ENCODE peak calls at places on chromosomes 4 and X, in five cellular contexts. I is NB4, Z is endothelial cell, O is foreskin fibroblast, N is thoracic aorta. D is an unnamed sample.

GRCh38 chr4:119050501-119051090 is 85.0 kb upstream of the MYOZ2 start:
- DNase-seq in I (peak; percentile 10), Z (no peak), O (no peak), N (no peak), D (no peak)

GRCh38 chrX:46788902-46789301 is 30.0 kb upstream of the SLC9A7 start:
- DNase-seq in I (no peak), Z (no peak), O (peak; percentile 70), N (no peak), D (no peak)

GRCh38 chr4:101938836-101939235 is 148.3 kb downstream of the BANK1 start:
- DNase-seq in I (no peak), Z (no peak), O (no peak), N (no peak), D (no peak)

GRCh38 chr4:38230821-38231583 is 270.8 kb downstream of the PTTG2 start:
- DNase-seq in I (no peak), Z (no peak), O (no peak), N (no peak), D (no peak)

GRCh38 chrX:103628386-103629290 is at the start of gene TCEAL1:
- DNase-seq in I (peak; percentile 16), Z (peak; percentile 28), O (no peak), N (no peak), D (no peak)

GRCh38 chr4:154719087-154719486 is 24.7 kb upstream of the LRAT start:
- DNase-seq in I (no peak), Z (no peak), O (no peak), N (no peak), D (no peak)

GRCh38 chr4:15100994-15101695 is 98.9 kb downstream of the CPEB2 start:
- DNase-seq in I (no peak), Z (no peak), O (peak; percentile 20), N (no peak), D (no peak)

GRCh38 chr4:56218230-56218895 is 168.9 kb downstream of the AASDH start:
- DNase-seq in I (no peak), Z (no peak), O (no peak), N (no peak), D (no peak)

GRCh38 chr4:7247946-7248345 is 55.6 kb downstream of the SORCS2 start:
- DNase-seq in I (no peak), Z (no peak), O (no peak), N (no peak), D (no peak)

GRCh38 chrX:10064736-10065135 is 92.0 kb upstream of the CLCN4 start:
- DNase-seq in I (no peak), Z (no peak), O (no peak), N (no peak), D (no peak)

GRCh38 chrX:42149786-42150185 is 226.4 kb upstream of the CASK start:
- DNase-seq in I (peak; percentile 10), Z (no peak), O (no peak), N (no peak), D (no peak)

GRCh38 chrX:48956728-48957414 is 536 bp downstream of the OTUD5 start:
- DNase-seq in I (peak; percentile 39), Z (peak; percentile 14), O (no peak), N (no peak), D (no peak)

GRCh38 chrX:37818031-37818430 is 29.3 kb downstream of the DYNLT3 start:
- DNase-seq in I (peak; percentile 72), Z (no peak), O (no peak), N (no peak), D (no peak)

GRCh38 chr4:18077808-18078207 is 56.3 kb upstream of the LCORL start:
- DNase-seq in I (no peak), Z (no peak), O (no peak), N (no peak), D (no peak)

GRCh38 chr4:18071894-18072293 is 50.3 kb upstream of the LCORL start:
- DNase-seq in I (no peak), Z (no peak), O (no peak), N (no peak), D (no peak)

GRCh38 chr4:18081708-18082107 is 60.2 kb upstream of the LCORL start:
- DNase-seq in I (no peak), Z (no peak), O (no peak), N (no peak), D (no peak)

DNA sequence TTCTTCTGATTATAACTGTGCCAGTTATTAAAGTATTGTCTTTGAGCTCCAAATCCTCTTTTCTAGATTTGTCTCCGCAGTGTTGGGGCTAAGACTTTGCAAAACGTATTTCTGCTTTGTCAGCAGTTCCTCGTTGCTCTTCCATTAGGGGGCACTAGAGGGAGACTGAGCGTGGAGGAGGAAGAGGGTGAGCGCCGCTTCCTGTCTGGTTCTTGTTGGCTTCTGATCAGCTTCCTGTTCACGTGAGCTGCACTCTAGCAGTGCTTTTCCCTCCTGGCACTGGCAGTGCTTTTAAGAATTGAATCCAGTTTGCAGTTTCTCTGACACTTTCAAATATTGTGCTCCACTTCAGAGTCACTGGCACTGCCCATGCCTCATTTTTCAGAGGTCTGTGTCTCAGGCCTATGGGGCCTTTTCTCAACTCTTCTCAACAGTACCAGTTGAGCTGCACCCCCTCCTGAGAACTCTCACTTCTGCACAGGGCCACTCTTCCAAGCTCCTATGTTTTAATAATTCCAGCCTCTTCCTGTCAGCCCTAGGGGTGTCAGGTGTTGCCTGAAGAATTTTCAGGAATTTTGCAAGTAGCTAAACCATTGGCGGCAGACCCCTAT is 54.4 kb upstream of the LCORL start:
- DNase-seq in I (peak; percentile 74), Z (no peak), O (no peak), N (no peak), D (no peak)
- TF ChIP-seq CTCF in I (peak; percentile 53), Z (peak; percentile 43), O (no peak), N (no peak), D (peak; percentile 0)

GRCh38 chrX:133953785-133954355 is 31.5 kb downstream of the GPC3 start:
- DNase-seq in I (no peak), Z (no peak), O (no peak), N (no peak), D (no peak)

GRCh38 chrX:133959972-133960371 is 25.4 kb downstream of the GPC3 start:
- DNase-seq in I (no peak), Z (no peak), O (no peak), N (no peak), D (no peak)

GRCh38 chrX:133956570-133957340 is 28.6 kb downstream of the GPC3 start:
- DNase-seq in I (no peak), Z (no peak), O (no peak), N (no peak), D (no peak)

GRCh38 chrX:133961046-133961445 is 24.3 kb downstream of the GPC3 start:
- DNase-seq in I (no peak), Z (no peak), O (no peak), N (no peak), D (no peak)

DNA sequence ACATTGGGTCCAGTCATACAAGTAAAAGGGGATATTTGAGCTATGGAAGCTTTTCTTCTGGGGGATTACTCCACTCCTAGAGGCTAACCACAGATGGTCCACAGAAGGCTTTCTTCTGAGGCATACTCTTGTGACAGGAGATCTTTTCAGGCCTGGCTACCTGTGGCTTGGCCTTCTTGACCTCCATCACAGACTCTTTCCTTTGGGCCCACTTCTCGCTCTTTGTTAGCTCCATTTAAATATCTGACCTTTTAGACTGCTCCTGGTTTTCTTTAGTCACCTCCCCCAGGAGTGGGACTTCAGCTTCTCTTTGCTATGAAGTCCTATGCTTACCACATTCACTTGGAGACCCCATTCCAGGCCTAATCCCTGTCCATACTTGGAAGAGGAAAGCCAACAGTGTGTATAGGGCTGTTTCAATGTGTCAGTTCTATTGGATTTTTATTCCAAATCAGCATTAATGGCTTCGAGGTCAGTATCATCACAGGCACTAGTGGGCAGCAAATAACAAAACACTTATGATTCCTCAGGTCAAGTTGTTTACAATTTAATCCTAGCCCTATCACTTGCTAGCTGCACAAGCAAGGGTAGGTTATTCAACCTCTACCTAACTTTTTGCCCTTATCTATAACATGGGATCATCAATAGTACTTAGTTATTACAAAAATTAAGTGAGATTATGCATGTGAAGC is 26.3 kb downstream of the GPC3 start:
- DNase-seq in I (no peak), Z (no peak), O (no peak), N (no peak), D (no peak)
- TF ChIP-seq CTCF in I (no peak), Z (no peak), O (no peak), N (no peak), D (peak; percentile 33)

DNA sequence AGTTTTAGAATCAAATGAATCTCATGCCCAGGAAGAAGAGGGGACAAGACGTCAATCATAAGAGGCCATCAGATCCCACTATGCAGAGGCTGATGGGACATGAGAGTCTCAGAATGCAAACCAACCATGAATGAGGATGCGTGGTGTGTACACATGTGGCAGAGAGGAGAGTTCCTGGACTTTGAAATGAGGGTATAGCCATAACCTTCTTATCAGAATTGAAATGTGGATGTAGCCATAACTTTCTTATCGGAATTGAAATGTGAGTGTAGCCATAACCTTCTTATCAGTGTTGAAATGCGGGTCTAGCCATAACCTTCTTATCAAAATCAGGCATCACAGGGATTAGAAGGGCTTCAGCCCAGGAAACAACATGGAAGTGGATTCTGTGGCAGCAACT is 415.5 kb upstream of the FAT1 start:
- DNase-seq in I (no peak), Z (no peak), O (no peak), N (no peak), D (no peak)
- TF ChIP-seq CTCF in I (no peak), Z (no peak), O (no peak), N (no peak), D (no peak)

GRCh38 chr4:137069473-137069872 is 462.8 kb downstream of the PCDH18 start:
- DNase-seq in I (no peak), Z (no peak), O (no peak), N (no peak), D (no peak)
- TF ChIP-seq CTCF in I (peak; percentile 13), Z (no peak), O (no peak), N (no peak), D (no peak)

GRCh38 chr4:143585548-143585947 is 72.0 kb downstream of the SMARCA5 start:
- DNase-seq in I (no peak), Z (no peak), O (peak; percentile 5), N (no peak), D (no peak)

GRCh38 chr4:143586080-143586479 is 72.6 kb downstream of the SMARCA5 start:
- DNase-seq in I (no peak), Z (no peak), O (peak; percentile 32), N (no peak), D (peak; percentile 2)

DNA sequence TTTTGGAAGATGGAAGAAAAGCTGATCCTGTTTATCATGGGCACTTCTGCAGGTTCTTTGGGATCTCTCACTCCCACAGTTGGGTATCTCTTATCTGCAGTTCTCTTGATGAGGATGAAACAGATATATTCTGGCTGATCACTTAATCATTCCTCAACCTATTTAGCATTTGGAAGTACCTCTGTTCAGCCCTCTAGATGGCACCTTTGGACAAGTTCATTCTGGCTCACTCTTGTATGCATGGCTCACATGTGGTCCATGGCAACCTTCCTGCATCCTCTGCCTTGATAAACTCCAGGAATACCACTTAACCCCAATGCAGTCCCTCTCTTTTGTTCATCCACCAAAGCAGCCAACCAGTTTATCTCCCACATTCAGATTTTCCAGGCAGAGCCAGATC is 74.2 kb downstream of the SMARCA5 start:
- DNase-seq in I (peak; percentile 5), Z (no peak), O (no peak), N (no peak), D (no peak)
- TF ChIP-seq CTCF in I (no peak), Z (no peak), O (no peak), N (no peak), D (no peak)

GRCh38 chr4:112767386-112767785 is 130.4 kb downstream of the LARP7 start:
- DNase-seq in I (no peak), Z (no peak), O (no peak), N (no peak), D (no peak)

GRCh38 chr4:112765317-112765989 is 128.5 kb downstream of the LARP7 start:
- DNase-seq in I (peak; percentile 50), Z (no peak), O (peak; percentile 3), N (no peak), D (no peak)

GRCh38 chr4:112770111-112770510 is 133.2 kb downstream of the LARP7 start:
- DNase-seq in I (no peak), Z (no peak), O (no peak), N (no peak), D (no peak)

GRCh38 chr4:112766422-112766821 is 129.5 kb downstream of the LARP7 start:
- DNase-seq in I (peak; percentile 38), Z (peak; percentile 36), O (peak; percentile 28), N (no peak), D (peak; percentile 4)
- TF ChIP-seq CTCF in I (peak; percentile 44), Z (no peak), O (peak; percentile 68), N (no peak), D (peak; percentile 66)